ENCODE peak calls at places on chromosomes 5 and 9, in five cellular contexts. T is effector memory CD4-positive, alpha-beta T cell; D is CD8-positive, alpha-beta T cell; L is fibroblast of pulmonary artery; O is prostate gland. F is an unnamed sample.

GRCh38 chr5:111584651-111585050 is 72.3 kb upstream of the STARD4 start:
- DNase-seq in T (no peak), D (no peak), L (peak), O (no peak), F (no peak)

GRCh38 chr5:65808818-65809217 is 86.8 kb downstream of the NLN start:
- DNase-seq in T (no peak), D (no peak), L (peak), O (no peak), F (no peak)

GRCh38 chr5:67989457-67989856 is 226.1 kb upstream of the PIK3R1 start:
- DNase-seq in T (no peak), D (no peak), L (peak), O (no peak), F (peak)

GRCh38 chr9:38017149-38017884 is 51.7 kb downstream of the SHB start:
- DNase-seq in T (no peak), D (no peak), L (peak), O (peak), F (no peak)

GRCh38 chr5:181221105-181221791 is 1.8 kb upstream of the TRIM41 start:
- DNase-seq in T (peak), D (no peak), L (no peak), O (no peak), F (no peak)

GRCh38 chr5:169767938-169768337 is 130.9 kb downstream of the DOCK2 start:
- DNase-seq in T (no peak), D (no peak), L (no peak), O (no peak), F (no peak)

GRCh38 chr5:23314827-23315226 is 192.6 kb upstream of the PRDM9 start:
- DNase-seq in T (no peak), D (no peak), L (peak), O (no peak), F (peak)

GRCh38 chr5:133962801-133963476 is 5.5 kb downstream of the C5orf15 start:
- DNase-seq in T (no peak), D (no peak), L (peak), O (no peak), F (peak)

GRCh38 chr9:121294181-121294743 is 26.3 kb downstream of the GSN start:
- DNase-seq in T (no peak), D (no peak), L (no peak), O (no peak), F (no peak)

GRCh38 chr5:16518606-16519005 is 53.0 kb upstream of the ZNF622 start:
- DNase-seq in T (no peak), D (no peak), L (no peak), O (no peak), F (no peak)

GRCh38 chr5:16520806-16521205 is 55.2 kb upstream of the ZNF622 start:
- DNase-seq in T (no peak), D (no peak), L (no peak), O (no peak), F (no peak)

GRCh38 chr5:16521561-16522090 is 56.0 kb upstream of the ZNF622 start:
- DNase-seq in T (no peak), D (no peak), L (no peak), O (no peak), F (no peak)

GRCh38 chr5:16519435-16519834 is 53.8 kb upstream of the ZNF622 start:
- DNase-seq in T (no peak), D (no peak), L (no peak), O (no peak), F (no peak)

GRCh38 chr5:16522096-16522495 is 56.5 kb upstream of the ZNF622 start:
- DNase-seq in T (no peak), D (no peak), L (no peak), O (no peak), F (no peak)
- H3K4me3 ChIP-seq in T (no peak), D (no peak), L (no peak), O (no peak), F (no peak)

GRCh38 chr5:149408252-149409099 is 29.4 kb upstream of the IL17B start:
- DNase-seq in T (no peak), D (no peak), L (no peak), O (no peak), F (no peak)

GRCh38 chr5:149405550-149406202 is 26.6 kb upstream of the IL17B start:
- DNase-seq in T (no peak), D (no peak), L (no peak), O (no peak), F (no peak)

GRCh38 chr5:149406203-149406978 is 27.3 kb upstream of the IL17B start:
- DNase-seq in T (no peak), D (no peak), L (peak), O (no peak), F (peak)

GRCh38 chr5:149407331-149408251 is 28.5 kb upstream of the IL17B start:
- DNase-seq in T (no peak), D (no peak), L (peak), O (no peak), F (no peak)

GRCh38 chr5:149406979-149407306 is 27.9 kb upstream of the IL17B start:
- DNase-seq in T (no peak), D (no peak), L (no peak), O (no peak), F (no peak)
- H3K4me3 ChIP-seq in T (no peak), D (no peak), L (peak), O (peak), F (peak)

GRCh38 chr5:159050408-159051091 is 49.2 kb downstream of the EBF1 start:
- DNase-seq in T (no peak), D (no peak), L (peak), O (no peak), F (peak)

GRCh38 chr5:159049844-159050318 is 49.8 kb downstream of the EBF1 start:
- DNase-seq in T (no peak), D (no peak), L (peak), O (no peak), F (peak)

GRCh38 chr5:159052282-159053011 is 47.3 kb downstream of the EBF1 start:
- DNase-seq in T (no peak), D (no peak), L (no peak), O (no peak), F (no peak)

GRCh38 chr5:159053216-159053615 is 46.5 kb downstream of the EBF1 start:
- DNase-seq in T (no peak), D (no peak), L (no peak), O (no peak), F (no peak)

DNA sequence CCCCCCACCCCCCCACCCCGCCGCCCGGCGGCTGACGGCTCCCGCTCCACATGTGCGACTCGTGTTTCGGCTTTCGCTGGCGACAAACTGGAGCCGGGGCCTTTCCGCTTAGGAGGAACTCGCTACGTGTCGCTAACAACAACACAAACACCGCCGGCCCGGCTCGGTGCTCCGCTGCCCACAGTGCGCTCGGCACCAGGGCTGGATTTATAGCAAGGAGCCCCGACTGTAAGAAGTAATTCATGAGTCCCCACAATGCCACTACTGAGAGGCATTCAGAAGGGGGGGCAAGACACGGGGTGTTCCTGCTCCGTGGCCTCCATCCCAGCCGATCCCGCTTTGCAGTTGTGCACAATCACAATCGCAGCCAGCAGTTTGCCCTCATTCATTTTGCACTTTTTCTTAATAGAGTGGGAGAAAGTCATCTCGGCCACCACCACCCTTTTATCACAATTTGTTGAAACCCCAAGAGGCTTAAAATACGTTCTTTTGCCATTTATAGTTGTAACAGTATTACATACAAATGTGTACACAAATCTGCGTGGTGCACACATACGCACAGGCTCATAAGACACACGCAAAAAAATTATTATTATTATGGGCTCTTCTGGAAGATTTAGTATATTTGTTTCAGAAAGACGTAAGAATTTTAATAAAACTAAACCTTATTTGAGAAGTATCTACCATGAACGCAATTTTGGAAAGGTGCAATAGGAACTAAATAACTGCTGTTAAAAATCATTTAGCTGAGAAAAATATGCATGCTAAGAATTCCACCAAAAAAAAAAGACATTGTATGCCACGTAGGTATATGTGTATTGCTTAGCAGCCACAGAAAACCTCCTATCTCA is 48.1 kb downstream of the EBF1 start:
- DNase-seq in T (no peak), D (no peak), L (peak), O (no peak), F (no peak)
- H3K4me3 ChIP-seq in T (no peak), D (no peak), L (peak), O (peak), F (peak)

GRCh38 chr5:147558826-147559225 is 49.0 kb upstream of the DPYSL3 start:
- DNase-seq in T (no peak), D (no peak), L (peak), O (peak), F (no peak)

GRCh38 chr5:147559725-147560124 is 49.9 kb upstream of the DPYSL3 start:
- DNase-seq in T (no peak), D (no peak), L (no peak), O (no peak), F (no peak)

GRCh38 chr5:147560982-147561381 is 51.1 kb upstream of the DPYSL3 start:
- DNase-seq in T (no peak), D (no peak), L (no peak), O (no peak), F (no peak)

GRCh38 chr5:147558131-147558730 is 48.4 kb upstream of the DPYSL3 start:
- DNase-seq in T (no peak), D (no peak), L (peak), O (no peak), F (no peak)

GRCh38 chr5:147561435-147561834 is 51.6 kb upstream of the DPYSL3 start:
- DNase-seq in T (no peak), D (no peak), L (no peak), O (no peak), F (no peak)
- H3K4me3 ChIP-seq in T (no peak), D (no peak), L (no peak), O (no peak), F (no peak)

GRCh38 chr5:129461816-129462396 is 1.8 kb downstream of the ADAMTS19 start:
- DNase-seq in T (no peak), D (no peak), L (no peak), O (no peak), F (no peak)
- H3K4me3 ChIP-seq in T (no peak), D (no peak), L (peak), O (peak), F (peak)